ENCODE peak calls at places on chromosomes 1 and 21, in nine cellular contexts. A is T-cell; X is ELR; B is hypothalamus; J is amniotic stem cell; W is tibial nerve; Y is stimulated activated CD8-positive, alpha-beta memory T cell treated with anti-CD3 and anti-CD28 coated beads, Interleukin-7, amount 100 ng/mL, for 4 hours; Q is fibroblast of villous mesenchyme; U is heart right ventricle. Z is an unnamed sample.

GRCh38 chr1:47399841-47400144 is 16.3 kb upstream of the FOXE3 start:
- DNase-seq in W (no peak), X (no peak), U (no peak), Q (no peak), J (no peak), A (no peak), Y (no peak), B (no peak), Z (no peak)

GRCh38 chr1:193663965-193664364 is 477.6 kb upstream of the B3GALT2 start:
- DNase-seq in Q (no peak), A (no peak), Y (no peak), B (no peak), J (no peak), W (no peak), X (no peak), U (no peak), Z (no peak)

GRCh38 chr1:15243275-15244043 is 3.6 kb upstream of the FHAD1 start:
- DNase-seq in X (no peak), J (no peak), W (no peak), Q (no peak), U (no peak), Y (no peak), B (no peak), A (no peak), Z (no peak)

GRCh38 chr21:17925900-17926299 is 106.7 kb upstream of the C21orf91 start:
- DNase-seq in W (no peak), X (peak), J (no peak), B (no peak), U (peak), A (no peak), Q (peak), Y (no peak), Z (peak)

GRCh38 chr1:40951943-40952743 is 27.4 kb upstream of the CTPS1 start:
- DNase-seq in W (peak), U (peak), Q (peak), A (peak), Y (peak), B (peak), X (peak), J (no peak), Z (peak)

GRCh38 chr1:160925652-160926241 is 28.9 kb downstream of the ITLN2 start:
- DNase-seq in Q (peak), B (no peak), U (no peak), Y (no peak), W (no peak), A (no peak), J (no peak), X (peak), Z (peak)

GRCh38 chr21:44425895-44426662 is 29.2 kb upstream of the LRRC3 start:
- DNase-seq in Y (no peak), A (no peak), U (no peak), X (no peak), J (no peak), B (no peak), Q (no peak), W (no peak), Z (no peak)

GRCh38 chr1:203742446-203742845 is 22.5 kb upstream of the LAX1 start:
- DNase-seq in J (no peak), Q (no peak), B (no peak), W (no peak), Y (no peak), A (no peak), X (peak), U (no peak), Z (no peak)

GRCh38 chr1:210418863-210419641 is 90.3 kb downstream of the HHAT start:
- DNase-seq in U (no peak), X (no peak), Y (no peak), Q (no peak), A (no peak), W (no peak), B (no peak), J (no peak), Z (no peak)

GRCh38 chr1:41404308-41404755 is 43.1 kb downstream of the FOXO6 start:
- DNase-seq in B (no peak), U (no peak), Y (no peak), A (no peak), X (peak), W (no peak), J (peak), Q (no peak), Z (peak)

Z was measured in MCF 10A.